ENCODE peak calls at places on chromosomes 12 and 14, in nine cellular contexts. A is sigmoid colon, R is ascending aorta, S is esophagus squamous epithelium, Q is cardiac muscle cell, T is PC-3, H is DND-41, K is mammary epithelial cell, Z is H9. B is an unnamed sample. For H3K4me1, the result is how much of the 10 kb centered on the place peaks cover.

GRCh38 chr14:68018598-68018997 is 199.0 kb downstream of the RAD51B start:
- DNase-seq in Q (no peak), H (no peak), R (no peak), T (peak), Z (no peak), K (peak), A (no peak), S (no peak), B (peak)

GRCh38 chr12:50157259-50157658 is 9.9 kb downstream of the CERS5 start:
- DNase-seq in H (no peak), S (no peak), R (no peak), K (no peak), Q (no peak), A (no peak), Z (no peak), T (no peak), B (no peak)

GRCh38 chr12:1644523-1645438 is 15.8 kb downstream of the WNT5B start:
- DNase-seq in S (no peak), R (no peak), Q (peak), H (no peak), K (peak), T (no peak), Z (no peak), A (peak), B (peak)

GRCh38 chr12:78118036-78118435 is 287.3 kb downstream of the NAV3 start:
- DNase-seq in Z (peak), K (no peak), H (no peak), R (no peak), S (no peak), Q (no peak), T (no peak), A (no peak), B (no peak)

GRCh38 chr14:87156878-87157277 is 836.1 kb downstream of the GALC start:
- DNase-seq in H (no peak), Q (no peak), T (no peak), S (no peak), Z (no peak), K (no peak), A (no peak), R (no peak), B (no peak)

GRCh38 chr12:81245918-81246611 is 168.2 kb downstream of the ACSS3 start:
- DNase-seq in R (no peak), Q (no peak), A (no peak), T (no peak), S (no peak), K (no peak), Z (no peak), H (no peak), B (no peak)

GRCh38 chr12:15404485-15404884 is 82.2 kb downstream of the PTPRO start:
- DNase-seq in H (no peak), T (peak), K (peak), S (no peak), Q (peak), A (no peak), Z (no peak), R (no peak), B (peak)

GRCh38 chr12:29389295-29389919 is 8.4 kb upstream of the ERGIC2 start:
- DNase-seq in R (no peak), K (no peak), Z (peak), T (no peak), A (no peak), Q (peak), H (no peak), S (no peak), B (no peak)

GRCh38 chr14:39232554-39233415 is 930 bp upstream of the MIA2 start:
- DNase-seq in R (no peak), T (no peak), Q (peak), A (no peak), Z (no peak), K (peak), S (no peak), H (no peak), B (no peak)

GRCh38 chr14:76456200-76456599 is 80.3 kb downstream of the ESRRB start:
- DNase-seq in A (no peak), H (peak), R (no peak), K (peak), T (peak), Q (peak), S (no peak), Z (peak), B (no peak)

GRCh38 chr12:116551952-116552749 is 7.0 kb upstream of the MAP1LC3B2 start:
- DNase-seq in H (no peak), T (peak), S (no peak), R (no peak), A (no peak), K (peak), Q (peak), Z (no peak), B (peak)

GRCh38 chr14:69827560-69827959 is 30.5 kb upstream of the SLC10A1 start:
- DNase-seq in Q (no peak), Z (no peak), A (no peak), T (peak), H (no peak), S (no peak), R (no peak), K (peak), B (peak)

GRCh38 chr12:9925746-9926393 is 6.3 kb downstream of the CLEC2A start:
- DNase-seq in K (peak), S (no peak), A (no peak), Z (peak), H (no peak), T (peak), Q (peak), R (no peak), B (peak)

GRCh38 chr12:84913151-84913550 is 552 bp upstream of the SLC6A15 start:
- DNase-seq in Z (peak), S (no peak), H (no peak), T (no peak), Q (peak), A (no peak), K (peak), R (no peak), B (peak)

GRCh38 chr12:76020731-76021672 is 10.6 kb downstream of the PHLDA1 start:
- DNase-seq in K (peak), T (peak), A (no peak), Z (no peak), Q (peak), S (no peak), H (peak), R (no peak), B (peak)

GRCh38 chr12:99128246-99128645 is 483.2 kb downstream of the APAF1 start:
- DNase-seq in K (no peak), A (no peak), R (no peak), H (no peak), T (no peak), S (no peak), Q (no peak), Z (no peak), B (no peak)

GRCh38 chr14:59332727-59333126 is 132.5 kb downstream of the GPR135 start:
- DNase-seq in Q (peak), A (no peak), S (no peak), H (no peak), T (peak), R (no peak), K (peak), Z (no peak), B (no peak)

GRCh38 chr12:713281-713875 is 39.0 kb upstream of the WNK1 start:
- DNase-seq in H (no peak), Q (no peak), K (no peak), R (no peak), Z (no peak), T (no peak), A (no peak), S (no peak), B (no peak)

GRCh38 chr12:77120156-77120555 is 54.8 kb upstream of the E2F7 start:
- DNase-seq in T (peak), Z (no peak), Q (peak), K (peak), S (no peak), H (no peak), A (no peak), R (no peak), B (peak)

GRCh38 chr12:64186789-64187188 is 35.3 kb downstream of the KICS2 start:
- DNase-seq in R (no peak), A (no peak), H (no peak), Q (no peak), Z (no peak), K (peak), T (peak), S (no peak), B (peak)

GRCh38 chr14:72172075-72172474 is 239.8 kb downstream of the RGS6 start:
- DNase-seq in R (no peak), Z (no peak), A (no peak), Q (no peak), K (no peak), H (no peak), T (no peak), S (no peak), B (no peak)

GRCh38 chr14:72169521-72169920 is 237.3 kb downstream of the RGS6 start:
- DNase-seq in A (no peak), T (no peak), R (no peak), S (no peak), K (no peak), Z (no peak), H (no peak), Q (no peak), B (no peak)

GRCh38 chr14:72172597-72172996 is 240.4 kb downstream of the RGS6 start:
- DNase-seq in S (no peak), T (no peak), R (no peak), A (no peak), K (no peak), Z (no peak), Q (no peak), H (no peak), B (no peak)

GRCh38 chr14:72177246-72177645 is 245.0 kb downstream of the RGS6 start:
- DNase-seq in Z (no peak), A (no peak), R (no peak), H (no peak), S (no peak), Q (no peak), K (no peak), T (no peak), B (no peak)

DNA sequence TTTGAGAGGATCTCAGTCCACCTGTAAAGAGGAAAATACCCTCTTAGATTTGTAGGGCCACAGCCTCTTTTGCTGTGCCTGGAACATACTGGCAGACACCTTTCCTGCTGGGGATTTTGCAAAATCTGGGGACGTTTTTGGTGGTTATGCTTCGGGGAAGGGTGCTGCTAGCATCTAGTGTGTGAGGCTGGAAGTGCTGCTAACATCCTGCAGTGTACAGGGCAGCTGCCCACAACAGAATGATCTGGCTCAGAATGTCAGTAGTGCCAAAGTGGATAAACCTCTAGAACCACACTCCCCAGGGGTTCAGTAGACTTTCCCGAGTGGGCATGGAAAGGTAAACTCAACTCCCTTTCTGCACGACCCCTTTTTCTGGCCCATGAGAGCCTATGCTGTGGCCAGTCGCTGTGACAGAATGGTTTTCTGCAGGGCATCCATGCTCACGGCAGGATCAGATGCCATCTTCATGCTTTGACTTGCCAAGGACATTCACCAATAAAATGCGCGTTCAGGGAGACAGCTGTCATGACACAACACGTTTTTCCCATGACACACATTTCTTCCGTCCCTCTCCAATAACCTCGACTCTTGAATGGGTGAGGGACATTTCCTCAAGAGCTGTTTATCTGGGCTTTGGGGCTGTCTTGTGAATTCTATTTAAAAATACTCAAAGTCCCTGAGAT is 240.9 kb downstream of the RGS6 start:
- DNase-seq in S (no peak), A (no peak), Z (no peak), Q (no peak), H (no peak), R (no peak), K (peak), T (no peak), B (no peak)
- TF ChIP-seq CTCF in S (no peak), A (no peak), Z (no peak), Q (no peak), H (no peak), R (no peak), K (no peak), T (no peak), B (no peak)

GRCh38 chr12:120832712-120833111 is 71.4 kb downstream of the SPPL3 start:
- DNase-seq in Z (no peak), R (no peak), A (no peak), H (no peak), T (no peak), S (no peak), Q (no peak), K (no peak), B (no peak)
- H3K4me1 ChIP-seq in Z (under half), R (under half), A (under half), H (under half), T (under half), S (half or more), Q (half or more), K (under half), B (under half)

DNA sequence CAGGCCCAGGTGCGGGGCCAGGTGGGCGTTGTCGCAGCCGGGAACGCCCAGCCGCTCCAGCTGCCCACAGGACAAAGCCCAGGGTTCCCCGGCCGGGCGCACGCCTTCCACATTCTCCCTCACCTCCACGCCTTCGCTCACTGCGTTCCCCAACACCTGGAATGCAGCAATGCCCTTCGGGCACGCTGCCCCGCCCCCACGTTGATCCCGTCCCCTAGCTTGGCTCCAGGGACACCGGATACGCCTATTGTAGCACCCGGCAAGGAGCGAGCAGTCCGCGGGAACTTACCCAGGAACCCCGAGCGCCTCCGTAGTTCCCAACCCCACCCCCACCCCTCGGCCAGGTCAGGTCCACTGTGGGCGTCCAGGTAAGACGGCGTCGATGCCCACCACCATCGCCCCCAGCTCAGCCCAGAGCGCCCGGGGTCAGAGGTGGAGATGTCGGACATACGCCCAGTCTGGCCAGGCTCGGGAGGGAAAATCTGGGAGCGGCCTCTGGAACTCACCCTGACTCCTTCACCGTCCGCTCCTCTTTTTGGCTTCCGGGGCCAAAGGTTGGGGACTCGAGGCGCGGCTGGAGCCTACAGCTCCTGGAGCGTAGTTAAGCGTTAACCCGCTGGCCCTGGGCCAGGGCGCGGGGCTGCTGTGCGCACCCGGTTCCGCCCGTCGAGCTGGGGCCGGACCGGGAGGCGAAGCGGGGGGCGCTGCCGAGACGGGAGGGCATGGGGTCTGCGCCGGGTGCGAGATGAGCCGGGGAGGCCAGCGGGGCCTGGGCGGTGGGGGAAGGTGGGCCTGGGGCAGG is 600 bp upstream of the CEP170B start:
- DNase-seq in Q (peak), K (peak), T (peak), H (no peak), Z (peak), A (peak), S (no peak), R (no peak), B (peak)
- H3K27ac ChIP-seq in Q (no peak), K (peak), T (peak), H (no peak), Z (no peak), A (peak), S (peak), R (no peak), B (no peak)

DNA sequence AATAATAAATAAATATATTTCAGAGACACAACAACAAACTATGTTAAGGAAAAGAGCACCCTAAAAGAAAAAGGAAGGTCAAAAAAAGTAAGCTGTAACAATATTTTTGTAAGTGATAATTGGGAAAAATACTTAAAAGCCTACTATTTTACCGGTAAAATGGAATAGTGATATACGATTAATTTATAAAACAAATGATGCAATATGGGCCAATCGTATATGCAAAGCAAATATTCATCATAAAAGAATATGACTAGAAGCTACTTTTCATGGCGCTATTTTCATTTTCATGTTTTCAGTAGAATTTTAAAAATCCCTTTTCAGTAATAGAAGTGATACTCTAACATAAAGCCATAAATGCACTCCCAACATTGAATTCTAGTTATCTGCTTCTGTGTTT is 131.0 kb upstream of the AMIGO2 start:
- DNase-seq in A (no peak), Z (no peak), S (no peak), T (no peak), R (no peak), H (no peak), Q (no peak), K (no peak), B (no peak)
- TF ChIP-seq CTCF in A (no peak), Z (no peak), S (no peak), T (no peak), R (no peak), H (no peak), Q (no peak), K (no peak), B (no peak)

DNA sequence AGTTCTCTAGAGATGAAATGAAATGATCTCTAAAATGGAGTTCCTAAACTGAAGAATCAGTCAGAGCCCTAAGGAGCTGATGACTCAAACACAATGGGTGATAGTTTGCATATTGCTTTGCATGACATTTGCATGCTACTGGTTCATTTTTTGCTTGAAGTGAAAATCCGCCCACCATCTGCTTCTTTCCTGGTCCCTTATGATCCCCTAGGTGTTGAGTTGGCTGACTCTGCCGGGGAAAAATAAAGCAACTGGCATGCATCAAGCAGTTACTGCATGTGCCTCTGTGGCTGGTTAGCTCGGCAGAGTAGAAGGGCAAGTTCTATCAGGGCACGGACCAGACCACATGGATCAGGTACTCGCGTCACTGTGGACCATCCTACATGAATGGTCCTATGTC is 151.1 kb downstream of the PPM1H start:
- DNase-seq in R (no peak), H (no peak), Q (no peak), T (no peak), S (no peak), K (no peak), A (no peak), Z (no peak), B (no peak)
- H3K4me1 ChIP-seq in R (under half), H (under half), Q (under half), T (half or more), S (under half), K (under half), A (under half), Z (under half), B (under half)

DNA sequence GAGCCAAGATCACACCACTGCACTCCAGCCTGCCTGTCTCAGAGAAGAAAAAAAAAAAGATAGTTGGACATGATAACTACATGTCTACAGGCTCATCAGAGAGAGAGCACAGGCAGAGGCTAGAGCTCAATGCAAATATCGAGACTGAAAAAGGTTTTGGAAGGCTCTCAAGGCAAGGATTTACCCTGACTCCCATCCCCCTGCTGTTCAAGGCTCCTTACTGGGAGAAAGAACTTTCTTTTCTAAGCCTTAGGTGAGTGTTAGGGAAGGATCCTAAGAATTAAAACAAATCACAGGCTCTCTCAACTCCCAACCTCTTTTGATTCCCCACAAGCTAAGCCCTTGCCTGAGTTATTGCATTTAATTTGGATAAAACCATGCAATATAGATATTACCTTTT is 525.1 kb downstream of the DIO2 start:
- DNase-seq in H (no peak), S (no peak), R (no peak), T (no peak), A (no peak), Z (no peak), Q (no peak), K (no peak), B (no peak)
- H3K27ac ChIP-seq in H (no peak), S (no peak), R (no peak), T (no peak), A (no peak), Z (no peak), Q (no peak), K (no peak), B (no peak)

GRCh38 chr12:124379938-124380754 is 85.3 kb downstream of the RFLNA start:
- DNase-seq in Q (peak), Z (no peak), S (no peak), R (peak), T (peak), K (peak), A (peak), H (no peak), B (peak)
- TF ChIP-seq CTCF in Q (peak), Z (no peak), S (peak), R (peak), T (peak), K (peak), A (peak), H (no peak), B (peak)

GRCh38 chr12:47711448-47711847 is 5.6 kb upstream of the RPAP3 start:
- DNase-seq in Z (peak), K (no peak), T (no peak), H (no peak), Q (no peak), R (no peak), A (no peak), S (no peak), B (no peak)
- H3K4me1 ChIP-seq in Z (under half), K (under half), T (under half), H (under half), Q (under half), R (under half), A (under half), S (under half), B (under half)

B was measured in foreskin keratinocyte.